ENCODE peak calls at places on chromosomes 12 and 14, in four cellular contexts. J is cardiac fibroblast; E is CD4-positive, alpha-beta memory T cell; M is mammary epithelial cell. U is an unnamed sample.

GRCh38 chr12:93908846-93909592 is 231.8 kb downstream of the CRADD start:
- DNase-seq in M (peak), J (peak), E (no peak), U (no peak)

GRCh38 chr14:99093532-99094517 is 178.2 kb downstream of the BCL11B start:
- DNase-seq in E (no peak), J (no peak), M (no peak), U (no peak)

GRCh38 chr12:82279597-82279996 is 78.6 kb downstream of the CCDC59 start:
- DNase-seq in M (no peak), E (no peak), J (no peak), U (no peak)

GRCh38 chr12:97921957-97922722 is 459.5 kb downstream of the RMST start:
- DNase-seq in J (peak), E (no peak), M (peak), U (no peak)

GRCh38 chr14:94464290-94464689 is 11.7 kb upstream of the SERPINA11 start:
- DNase-seq in M (no peak), E (no peak), J (no peak), U (no peak)

GRCh38 chr12:114499338-114499737 is 93.4 kb upstream of the TBX5 start:
- DNase-seq in M (no peak), J (no peak), E (no peak), U (no peak)

GRCh38 chr14:36508418-36509051 is 11.5 kb downstream of the NKX2-1 start:
- DNase-seq in M (no peak), E (no peak), J (no peak), U (no peak)

GRCh38 chr12:12736759-12737676 is 19.9 kb downstream of the CDKN1B start:
- DNase-seq in M (peak), J (peak), E (peak), U (peak)

GRCh38 chr12:14258468-14258947 is 107.0 kb upstream of the ATF7IP start:
- DNase-seq in J (no peak), M (no peak), E (no peak), U (no peak)
- H3K4me3 ChIP-seq in J (no peak), M (no peak), E (peak), U (no peak)

DNA sequence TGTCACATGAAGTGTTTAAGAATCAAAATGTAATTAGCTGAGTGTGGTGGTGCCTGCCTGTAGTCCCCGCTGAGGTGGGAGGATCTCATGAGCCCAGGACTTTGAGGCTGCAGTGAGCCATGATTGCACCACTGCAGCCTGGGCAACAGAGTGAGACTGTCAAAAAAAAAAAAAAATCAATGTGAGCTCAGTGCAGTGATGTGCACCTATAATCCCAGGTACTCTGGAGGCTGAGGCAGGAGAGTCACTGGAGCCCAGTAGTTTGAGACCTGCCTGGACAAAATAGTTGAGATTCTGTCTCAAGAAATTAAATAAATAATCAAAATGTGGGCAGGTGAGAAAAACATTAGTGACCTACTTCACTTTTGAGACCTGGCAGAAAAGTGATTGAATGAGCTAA is 140.0 kb downstream of the MON2 start:
- DNase-seq in E (no peak), J (no peak), M (peak), U (no peak)
- H3K4me3 ChIP-seq in E (no peak), J (no peak), M (no peak), U (no peak)

DNA sequence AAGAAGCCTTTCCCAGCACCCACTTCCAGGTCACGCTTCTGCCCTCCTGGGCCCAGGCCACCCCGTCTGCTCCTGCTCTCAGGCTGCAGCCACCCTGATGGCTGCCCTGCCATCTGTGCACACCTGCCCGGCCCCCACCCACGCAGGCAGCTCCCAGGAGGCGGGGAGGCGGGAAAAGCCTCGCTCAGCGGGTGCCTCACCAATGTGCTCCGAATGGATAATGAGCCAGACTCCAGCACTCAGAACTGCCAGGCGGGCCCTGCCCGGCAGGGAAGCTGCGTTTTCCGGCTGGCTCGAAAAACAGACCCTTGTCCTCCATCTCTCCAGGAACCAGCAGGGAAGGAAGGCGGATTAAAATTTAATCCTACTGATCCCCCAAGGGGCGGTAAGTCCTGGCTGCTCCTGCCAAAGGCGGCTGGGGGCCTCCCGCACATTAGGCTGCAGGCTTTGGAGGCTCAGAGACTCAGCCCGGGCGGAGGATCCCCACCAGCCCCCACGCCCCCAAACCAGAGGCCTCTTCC is 104.0 kb downstream of the NCOR2 start:
- DNase-seq in M (no peak), J (no peak), E (no peak), U (no peak)
- H3K4me3 ChIP-seq in M (no peak), J (no peak), E (no peak), U (no peak)

DNA sequence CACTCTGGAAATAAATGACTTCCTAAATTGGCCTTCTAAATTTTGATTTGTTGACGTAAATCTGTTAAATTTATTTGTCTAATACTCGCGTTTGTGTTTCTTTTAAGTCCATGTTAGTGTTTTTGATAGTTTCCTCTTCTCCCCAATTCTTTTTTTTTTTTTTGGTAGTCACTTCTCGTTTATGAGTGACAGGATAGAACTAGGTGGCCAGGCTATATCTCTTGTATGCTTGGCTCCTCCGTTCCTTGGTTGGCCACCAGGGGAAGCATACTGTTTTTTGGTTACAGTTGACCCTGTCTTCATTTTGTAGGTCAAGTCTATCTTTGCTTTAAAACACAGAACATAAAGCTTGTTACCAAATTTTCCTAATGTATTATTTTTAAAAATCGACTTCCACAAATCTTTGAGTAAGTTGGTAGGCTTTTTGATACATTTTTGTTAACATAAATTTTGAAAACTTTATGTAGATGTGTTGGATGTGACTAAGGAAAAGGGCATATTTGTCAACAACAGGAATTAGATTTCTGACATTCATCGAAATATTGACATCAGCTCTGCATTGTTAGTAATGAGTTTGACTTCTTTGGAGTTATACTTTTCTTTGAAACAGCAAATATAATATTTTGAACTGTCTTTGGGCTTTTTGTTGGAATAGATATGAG is 2.2 kb downstream of the RCOR1 start:
- DNase-seq in M (peak), E (peak), J (peak), U (peak)
- H3K4me3 ChIP-seq in M (peak), E (no peak), J (peak), U (peak)

DNA sequence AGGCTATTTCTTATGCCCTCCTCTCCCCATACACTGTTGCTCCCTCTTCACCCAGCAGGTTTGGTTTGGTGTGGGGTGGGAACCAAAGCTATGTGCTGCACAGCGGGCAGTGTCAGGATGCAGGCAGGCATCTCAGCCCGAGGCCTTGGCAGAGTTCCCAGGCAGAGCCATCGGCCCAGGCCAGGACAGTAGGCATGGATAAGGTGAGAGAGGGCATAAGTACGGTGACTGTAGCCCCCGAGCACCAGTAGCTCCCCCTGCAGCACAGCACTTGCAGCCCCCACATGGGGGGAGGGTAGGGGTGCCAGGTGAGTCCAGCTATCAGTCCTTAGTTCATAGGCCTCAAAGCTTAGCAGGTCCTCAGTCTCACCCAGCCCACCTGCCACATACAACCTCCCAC is 7.2 kb downstream of the KLHL33 start:
- DNase-seq in E (no peak), J (no peak), M (no peak), U (no peak)
- H3K4me3 ChIP-seq in E (no peak), J (no peak), M (no peak), U (no peak)

DNA sequence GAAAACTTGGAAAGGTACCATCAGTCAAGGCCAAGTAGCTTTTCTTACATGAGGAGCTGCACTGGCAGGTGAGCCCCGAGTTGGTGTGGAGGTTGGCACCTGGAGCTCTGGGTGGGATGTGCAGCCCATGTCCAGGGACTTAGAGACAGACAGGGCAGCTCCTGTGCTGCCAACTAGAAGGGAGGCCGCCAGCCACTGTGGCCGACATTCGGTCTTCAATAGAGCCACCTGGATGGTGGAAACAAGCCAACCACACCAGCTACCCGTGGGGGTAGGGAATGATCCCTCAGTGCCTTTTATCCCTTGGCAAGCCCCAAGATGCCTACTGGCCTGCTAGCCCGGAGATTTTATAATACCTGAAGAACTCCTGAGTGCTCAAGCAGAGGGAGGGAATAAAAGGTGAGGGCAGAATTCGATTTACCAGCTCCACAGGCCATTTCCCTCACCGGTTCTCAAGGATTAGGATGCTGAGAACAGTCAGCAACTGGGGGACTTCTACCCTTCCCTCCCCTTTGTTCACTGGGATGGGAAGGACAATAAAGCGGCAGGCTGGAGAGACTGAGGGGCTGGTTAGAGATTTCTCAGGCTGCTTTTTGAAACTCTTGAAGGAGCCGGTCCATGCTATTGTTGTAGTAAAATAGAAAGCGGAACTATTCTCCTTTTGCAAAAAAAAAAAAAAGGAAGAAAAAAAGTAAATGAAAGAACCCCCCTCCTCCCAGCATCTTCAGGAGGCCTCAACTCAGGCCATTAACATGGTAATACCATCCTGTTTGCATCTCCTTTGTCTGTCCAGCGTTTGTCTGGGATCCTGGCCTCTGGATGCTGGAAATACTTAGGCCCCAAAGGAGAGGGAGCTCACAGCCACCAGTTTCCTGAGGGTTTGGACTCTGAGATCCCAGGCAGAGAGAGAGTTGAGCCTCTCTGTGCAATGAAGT is 321.6 kb downstream of the ZFP36L1 start:
- DNase-seq in E (no peak), J (no peak), M (no peak), U (no peak)
- H3K4me3 ChIP-seq in E (no peak), J (no peak), M (no peak), U (no peak)

GRCh38 chr12:27975222-27976136 is 2.9 kb upstream of the PTHLH start:
- DNase-seq in M (no peak), E (no peak), J (peak), U (no peak)
- H3K4me3 ChIP-seq in M (no peak), E (no peak), J (peak), U (no peak)

GRCh38 chr14:77023001-77023996 is 5.2 kb downstream of the IRF2BPL start:
- DNase-seq in M (peak), E (no peak), J (peak), U (no peak)
- H3K4me3 ChIP-seq in M (peak), E (peak), J (no peak), U (no peak)

GRCh38 chr14:102499401-102500189 is 10.0 kb downstream of the ANKRD9 start:
- DNase-seq in J (no peak), M (no peak), E (no peak), U (no peak)
- H3K4me3 ChIP-seq in J (no peak), M (no peak), E (no peak), U (no peak)

U was measured in Jurkat, Clone E6-1.